ENCODE peak calls at places on chromosomes 12 and 14, in six cellular contexts. D is cardiac fibroblast, Z is thoracic aorta, K is HFFc6, I is A549, C is progenitor cell of endocrine pancreas. N is an unnamed sample.

GRCh38 chr12:30989754-30990153 is 63.2 kb downstream of the TSPAN11 start:
- DNase-seq in D (no peak), Z (no peak), K (peak), I (peak), C (no peak), N (no peak)

GRCh38 chr12:128069359-128069997 is 197.5 kb upstream of the TMEM132C start:
- DNase-seq in D (peak), Z (no peak), K (peak), I (peak), C (peak), N (peak)

GRCh38 chr12:108583971-108584370 is 13.9 kb downstream of the TMEM119 start:
- DNase-seq in D (no peak), Z (no peak), K (no peak), I (no peak), C (no peak), N (no peak)

GRCh38 chr12:104453133-104453532 is 3.6 kb upstream of the CHST11 start:
- DNase-seq in D (no peak), Z (no peak), K (no peak), I (no peak), C (no peak), N (no peak)

GRCh38 chr14:76154539-76155126 is 2.9 kb downstream of the GPATCH2L start:
- DNase-seq in D (no peak), Z (no peak), K (no peak), I (no peak), C (no peak), N (no peak)

GRCh38 chr12:69161835-69162234 is 77.5 kb upstream of the CPSF6 start:
- DNase-seq in D (no peak), Z (no peak), K (no peak), I (no peak), C (no peak), N (no peak)

GRCh38 chr12:12716151-12716844 is 870 bp upstream of the CDKN1B start:
- DNase-seq in D (peak), Z (no peak), K (no peak), I (peak), C (no peak), N (no peak)

GRCh38 chr12:71945121-71945520 is 6.5 kb downstream of the TPH2 start:
- DNase-seq in D (no peak), Z (no peak), K (no peak), I (no peak), C (no peak), N (no peak)

GRCh38 chr12:113880337-113880736 is 85.8 kb downstream of the RBM19 start:
- DNase-seq in D (no peak), Z (no peak), K (no peak), I (no peak), C (no peak), N (no peak)

DNA sequence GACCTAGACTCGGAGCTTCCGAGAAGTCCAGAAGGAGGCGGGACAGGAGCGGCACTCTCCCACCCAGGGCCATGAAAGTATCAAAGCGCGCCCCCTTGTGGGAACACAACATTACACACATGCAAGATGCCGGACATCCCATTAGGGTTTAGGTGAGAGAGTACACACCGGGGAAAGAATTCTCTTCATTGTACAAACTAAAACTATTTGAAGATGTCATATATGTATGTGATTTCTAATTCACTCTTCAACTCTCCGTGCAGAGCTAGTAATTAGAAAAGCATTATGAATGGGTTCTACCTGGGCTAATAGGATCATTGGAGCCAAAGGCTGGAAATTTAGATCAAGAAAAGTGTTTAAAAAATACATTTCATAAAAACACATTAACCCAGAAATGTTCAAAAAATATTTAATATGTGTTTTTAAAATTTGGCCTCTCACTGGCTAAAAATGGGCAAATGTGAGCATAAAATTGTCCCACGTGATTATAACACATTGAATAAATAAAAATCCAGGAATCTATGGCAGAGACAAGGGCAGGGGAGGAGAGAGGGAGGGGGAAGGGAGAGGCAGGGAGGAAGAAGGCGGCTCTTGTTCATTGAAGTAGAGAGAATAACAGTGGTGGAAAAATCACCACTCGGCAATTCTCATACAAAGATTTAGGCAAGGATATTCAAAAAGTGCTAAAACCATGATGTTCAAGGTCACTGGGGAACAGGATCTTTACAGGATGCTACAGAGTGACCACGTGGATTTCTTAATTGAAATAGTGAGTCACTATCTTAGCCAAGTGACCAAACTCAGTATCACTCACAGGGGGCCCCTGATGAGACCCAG is 38.9 kb downstream of the FBXO21 start:
- DNase-seq in D (peak), Z (peak), K (peak), I (peak), C (peak), N (no peak)
- TF ChIP-seq CTCF in D (peak), Z (peak), K (peak), I (peak), C (peak), N (peak)

GRCh38 chr14:63473194-63473788 is 69.9 kb downstream of the PPP2R5E start:
- DNase-seq in D (no peak), Z (no peak), K (no peak), I (no peak), C (no peak), N (no peak)

GRCh38 chr14:63465347-63465746 is 77.8 kb downstream of the PPP2R5E start:
- DNase-seq in D (no peak), Z (no peak), K (no peak), I (no peak), C (no peak), N (no peak)

GRCh38 chr14:63470877-63471565 is 72.2 kb downstream of the PPP2R5E start:
- DNase-seq in D (peak), Z (no peak), K (peak), I (peak), C (no peak), N (no peak)

GRCh38 chr14:63468273-63468672 is 74.9 kb downstream of the PPP2R5E start:
- DNase-seq in D (no peak), Z (no peak), K (no peak), I (peak), C (no peak), N (no peak)

GRCh38 chr14:63467440-63468072 is 75.6 kb downstream of the PPP2R5E start:
- DNase-seq in D (no peak), Z (no peak), K (no peak), I (no peak), C (no peak), N (no peak)
- TF ChIP-seq CTCF in D (no peak), Z (no peak), K (no peak), I (no peak), C (no peak), N (no peak)

GRCh38 chr12:57815177-57816000 is 3.1 kb downstream of the AVIL start:
- DNase-seq in D (no peak), Z (no peak), K (no peak), I (peak), C (no peak), N (no peak)
- TF ChIP-seq CTCF in D (peak), Z (no peak), K (no peak), I (no peak), C (no peak), N (no peak)

GRCh38 chr12:29907486-29907885 is 123.7 kb upstream of the TMTC1 start:
- DNase-seq in D (peak), Z (no peak), K (no peak), I (no peak), C (no peak), N (no peak)

GRCh38 chr12:29902043-29902442 is 118.3 kb upstream of the TMTC1 start:
- DNase-seq in D (no peak), Z (no peak), K (no peak), I (no peak), C (no peak), N (no peak)

GRCh38 chr12:29895966-29896365 is 112.2 kb upstream of the TMTC1 start:
- DNase-seq in D (no peak), Z (no peak), K (no peak), I (no peak), C (no peak), N (no peak)

GRCh38 chr12:29899212-29899931 is 115.6 kb upstream of the TMTC1 start:
- DNase-seq in D (no peak), Z (no peak), K (no peak), I (no peak), C (no peak), N (no peak)

GRCh38 chr12:29901585-29901984 is 117.8 kb upstream of the TMTC1 start:
- DNase-seq in D (no peak), Z (no peak), K (no peak), I (no peak), C (no peak), N (no peak)
- TF ChIP-seq CTCF in D (peak), Z (no peak), K (no peak), I (no peak), C (peak), N (no peak)

GRCh38 chr14:68295316-68295816 is 475.8 kb downstream of the RAD51B start:
- DNase-seq in D (peak), Z (no peak), K (no peak), I (no peak), C (no peak), N (no peak)

GRCh38 chr14:68300608-68301007 is 481.0 kb downstream of the RAD51B start:
- DNase-seq in D (no peak), Z (no peak), K (no peak), I (no peak), C (no peak), N (no peak)

GRCh38 chr14:68293404-68293803 is 473.8 kb downstream of the RAD51B start:
- DNase-seq in D (no peak), Z (no peak), K (no peak), I (no peak), C (no peak), N (no peak)

GRCh38 chr14:68297011-68297410 is 477.4 kb downstream of the RAD51B start:
- DNase-seq in D (no peak), Z (no peak), K (no peak), I (no peak), C (no peak), N (no peak)

GRCh38 chr14:68297871-68298468 is 478.4 kb downstream of the RAD51B start:
- DNase-seq in D (peak), Z (no peak), K (peak), I (peak), C (no peak), N (no peak)
- TF ChIP-seq CTCF in D (peak), Z (peak), K (peak), I (peak), C (no peak), N (peak)

DNA sequence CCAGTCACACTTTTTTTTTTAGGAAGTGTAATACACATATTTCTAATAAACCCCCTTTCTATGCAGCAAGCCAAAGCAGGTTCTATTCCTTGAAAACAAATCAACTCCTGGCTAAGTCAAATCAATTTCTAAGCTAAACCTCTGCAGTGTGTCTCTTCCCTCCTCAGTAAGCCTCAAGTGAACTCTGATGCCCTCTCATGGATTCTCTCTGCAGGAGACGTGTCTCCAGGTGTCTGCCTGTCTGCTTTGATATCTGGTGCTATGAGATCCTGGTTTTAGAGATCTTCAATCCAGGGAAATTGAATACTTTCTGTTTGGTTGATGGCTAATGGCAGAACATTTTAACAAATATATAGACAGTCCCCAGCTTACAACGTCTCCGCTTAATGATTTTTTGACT is 791.7 kb downstream of the AACS start:
- DNase-seq in D (no peak), Z (no peak), K (no peak), I (no peak), C (no peak), N (no peak)
- TF ChIP-seq CTCF in D (no peak), Z (no peak), K (no peak), I (no peak), C (no peak), N (no peak)

DNA sequence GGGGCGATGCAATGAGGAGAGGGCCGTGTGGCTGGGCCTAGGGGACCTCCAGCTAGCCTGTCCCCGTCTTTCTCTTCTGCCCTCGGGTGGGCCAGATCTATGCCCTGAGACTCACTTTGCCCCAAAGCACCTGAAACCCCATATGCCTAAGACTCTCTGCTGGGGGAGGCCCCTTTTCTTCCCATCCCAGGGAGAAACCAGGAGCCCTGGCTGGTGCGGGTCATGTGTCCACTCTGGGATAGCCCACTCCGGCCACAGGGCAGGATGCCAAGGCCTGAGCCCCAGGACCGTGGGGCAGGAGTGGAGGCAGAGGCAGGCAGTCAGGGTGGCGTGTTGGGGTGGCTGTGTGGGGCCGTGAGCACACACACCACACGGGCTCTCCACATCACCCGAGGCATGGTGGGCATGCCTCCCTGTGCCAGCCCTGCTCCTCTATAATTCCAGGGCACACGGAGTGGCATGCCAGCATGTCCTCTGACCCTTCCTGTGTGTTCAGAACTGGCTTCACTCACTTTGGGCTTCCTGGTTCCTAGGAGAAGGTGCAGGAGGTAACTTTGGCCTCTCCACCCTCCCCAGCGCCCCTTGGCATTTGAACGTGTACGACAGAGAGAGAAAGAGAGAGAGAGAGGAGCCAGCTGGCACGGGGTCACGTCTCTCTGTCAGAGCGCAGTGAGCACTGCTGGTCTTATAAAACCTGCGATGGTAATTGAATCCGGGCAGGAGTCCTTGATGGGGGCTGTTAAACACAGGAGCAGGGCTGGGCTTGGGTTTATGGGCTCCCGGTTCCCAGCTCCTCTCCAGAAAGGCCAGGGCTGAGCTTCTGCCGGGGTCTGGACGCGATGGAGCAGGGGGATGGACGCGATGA is 144.2 kb downstream of the KIF26A start:
- DNase-seq in D (no peak), Z (no peak), K (no peak), I (no peak), C (peak), N (no peak)
- TF ChIP-seq CTCF in D (no peak), Z (no peak), K (no peak), I (no peak), C (no peak), N (no peak)

DNA sequence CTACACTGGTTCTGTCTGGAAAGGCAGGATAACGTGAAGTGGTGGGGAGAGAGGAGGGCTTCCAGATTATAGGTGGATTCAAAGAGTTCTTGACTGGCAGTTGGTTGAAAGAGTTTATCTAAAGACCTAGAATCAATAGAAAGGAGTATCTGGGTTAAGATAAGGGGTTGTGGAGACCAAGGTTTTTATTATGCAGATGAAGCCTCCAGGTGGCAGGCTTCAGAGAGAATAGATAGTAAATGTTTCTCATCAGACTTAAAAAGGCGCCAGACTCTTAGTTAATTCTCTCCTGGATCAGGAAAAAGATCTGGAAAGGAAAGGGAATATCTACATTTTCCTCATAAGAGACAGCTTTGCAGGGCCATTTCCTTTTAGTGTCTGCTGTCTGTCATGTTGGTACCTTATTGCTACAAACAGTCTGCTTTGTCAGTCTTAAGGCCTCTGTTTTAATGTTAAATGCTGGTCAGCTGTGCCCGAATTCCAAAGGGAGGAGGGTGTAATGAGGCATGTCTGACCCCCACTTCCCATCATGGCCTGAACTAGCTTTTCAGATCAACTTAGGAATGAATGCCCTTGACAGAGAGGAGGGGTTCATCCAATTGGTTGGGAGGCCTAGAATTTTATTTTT is 401.3 kb downstream of the FUT8 start:
- DNase-seq in D (no peak), Z (no peak), K (no peak), I (no peak), C (no peak), N (no peak)
- TF ChIP-seq CTCF in D (no peak), Z (no peak), K (no peak), I (no peak), C (no peak), N (no peak)